ENCODE peak calls at places on chromosomes 2 and 18, in seven cellular contexts. One of them, this sample, is unnamed.

GRCh38 chr2:189222440-189222839 is 42.9 kb upstream of the COL5A2 start:
- DNase-seq in tibial nerve: no peak
- DNase-seq in suprapubic skin: no peak
- DNase-seq in NB4: no peak
- DNase-seq in lower leg skin: no peak
- DNase-seq in spleen: no peak
- DNase-seq in sigmoid colon: peak
- DNase-seq in this sample: no peak

GRCh38 chr2:127044165-127044718 is 62.7 kb downstream of the BIN1 start:
- DNase-seq in tibial nerve: no peak
- DNase-seq in suprapubic skin: no peak
- DNase-seq in sigmoid colon: peak
- DNase-seq in NB4: no peak
- DNase-seq in spleen: no peak
- DNase-seq in lower leg skin: no peak
- DNase-seq in this sample: no peak

GRCh38 chr2:207768168-207768890 is 1.4 kb downstream of the FZD5 start:
- DNase-seq in lower leg skin: no peak
- DNase-seq in suprapubic skin: peak
- DNase-seq in spleen: peak
- DNase-seq in NB4: no peak
- DNase-seq in tibial nerve: no peak
- DNase-seq in sigmoid colon: peak
- DNase-seq in this sample: peak

GRCh38 chr18:37450434-37451133 is 115.0 kb downstream of the CELF4 start:
- DNase-seq in spleen: no peak
- DNase-seq in suprapubic skin: no peak
- DNase-seq in NB4: no peak
- DNase-seq in lower leg skin: no peak
- DNase-seq in tibial nerve: no peak
- DNase-seq in sigmoid colon: peak
- DNase-seq in this sample: no peak

GRCh38 chr2:196160101-196160500 is 11.3 kb downstream of the STK17B start:
- DNase-seq in NB4: peak
- DNase-seq in spleen: no peak
- DNase-seq in sigmoid colon: no peak
- DNase-seq in lower leg skin: peak
- DNase-seq in suprapubic skin: no peak
- DNase-seq in tibial nerve: peak
- DNase-seq in this sample: peak

GRCh38 chr2:23905155-23905554 is 21.8 kb downstream of the ATAD2B start:
- DNase-seq in suprapubic skin: no peak
- DNase-seq in NB4: peak
- DNase-seq in tibial nerve: no peak
- DNase-seq in sigmoid colon: no peak
- DNase-seq in spleen: no peak
- DNase-seq in lower leg skin: no peak
- DNase-seq in this sample: no peak

GRCh38 chr2:163347982-163348842 is 387.6 kb downstream of the FIGN start:
- DNase-seq in sigmoid colon: peak
- DNase-seq in tibial nerve: peak
- DNase-seq in NB4: peak
- DNase-seq in suprapubic skin: peak
- DNase-seq in lower leg skin: peak
- DNase-seq in spleen: peak
- DNase-seq in this sample: peak

GRCh38 chr2:161946489-161947107 is 127.4 kb downstream of the DPP4 start:
- DNase-seq in tibial nerve: no peak
- DNase-seq in NB4: peak
- DNase-seq in spleen: no peak
- DNase-seq in suprapubic skin: no peak
- DNase-seq in lower leg skin: no peak
- DNase-seq in sigmoid colon: no peak
- DNase-seq in this sample: no peak

GRCh38 chr2:242004902-242005230 is 135.3 kb downstream of the RTP5 start:
- DNase-seq in tibial nerve: no peak
- DNase-seq in sigmoid colon: no peak
- DNase-seq in suprapubic skin: peak
- DNase-seq in NB4: no peak
- DNase-seq in lower leg skin: no peak
- DNase-seq in spleen: no peak
- DNase-seq in this sample: no peak

GRCh38 chr2:10900216-10901109 is 11.3 kb upstream of the KCNF1 start:
- DNase-seq in spleen: no peak
- DNase-seq in lower leg skin: no peak
- DNase-seq in sigmoid colon: no peak
- DNase-seq in suprapubic skin: no peak
- DNase-seq in NB4: peak
- DNase-seq in tibial nerve: no peak
- DNase-seq in this sample: no peak

GRCh38 chr2:99350194-99350593 is 13.0 kb downstream of the EIF5B start:
- DNase-seq in suprapubic skin: no peak
- DNase-seq in NB4: no peak
- DNase-seq in tibial nerve: no peak
- DNase-seq in sigmoid colon: no peak
- DNase-seq in lower leg skin: no peak
- DNase-seq in spleen: no peak
- DNase-seq in this sample: no peak

GRCh38 chr2:142997254-142997653 is 119.8 kb downstream of the KYNU start:
- DNase-seq in spleen: no peak
- DNase-seq in tibial nerve: no peak
- DNase-seq in lower leg skin: no peak
- DNase-seq in suprapubic skin: no peak
- DNase-seq in sigmoid colon: no peak
- DNase-seq in NB4: no peak
- DNase-seq in this sample: no peak

GRCh38 chr18:610214-610928 is 13.6 kb downstream of the CLUL1 start:
- DNase-seq in suprapubic skin: no peak
- DNase-seq in lower leg skin: no peak
- DNase-seq in sigmoid colon: no peak
- DNase-seq in NB4: no peak
- DNase-seq in spleen: no peak
- DNase-seq in tibial nerve: no peak
- DNase-seq in this sample: peak

GRCh38 chr2:96205888-96206287 is 2.7 kb downstream of the STARD7 start:
- DNase-seq in NB4: no peak
- DNase-seq in suprapubic skin: no peak
- DNase-seq in lower leg skin: no peak
- DNase-seq in spleen: no peak
- DNase-seq in sigmoid colon: no peak
- DNase-seq in tibial nerve: no peak
- DNase-seq in this sample: no peak

GRCh38 chr2:96203130-96204028 is 5.2 kb downstream of the STARD7 start:
- DNase-seq in lower leg skin: no peak
- DNase-seq in spleen: no peak
- DNase-seq in sigmoid colon: no peak
- DNase-seq in NB4: no peak
- DNase-seq in tibial nerve: no peak
- DNase-seq in suprapubic skin: no peak
- DNase-seq in this sample: no peak

GRCh38 chr2:96205238-96205637 is 3.4 kb downstream of the STARD7 start:
- DNase-seq in tibial nerve: no peak
- DNase-seq in suprapubic skin: no peak
- DNase-seq in spleen: no peak
- DNase-seq in lower leg skin: peak
- DNase-seq in sigmoid colon: no peak
- DNase-seq in NB4: no peak
- DNase-seq in this sample: no peak

GRCh38 chr2:96207073-96207777 is 1.4 kb downstream of the STARD7 start:
- DNase-seq in lower leg skin: no peak
- DNase-seq in NB4: no peak
- DNase-seq in spleen: no peak
- DNase-seq in sigmoid colon: no peak
- DNase-seq in tibial nerve: no peak
- DNase-seq in suprapubic skin: no peak
- DNase-seq in this sample: no peak

DNA sequence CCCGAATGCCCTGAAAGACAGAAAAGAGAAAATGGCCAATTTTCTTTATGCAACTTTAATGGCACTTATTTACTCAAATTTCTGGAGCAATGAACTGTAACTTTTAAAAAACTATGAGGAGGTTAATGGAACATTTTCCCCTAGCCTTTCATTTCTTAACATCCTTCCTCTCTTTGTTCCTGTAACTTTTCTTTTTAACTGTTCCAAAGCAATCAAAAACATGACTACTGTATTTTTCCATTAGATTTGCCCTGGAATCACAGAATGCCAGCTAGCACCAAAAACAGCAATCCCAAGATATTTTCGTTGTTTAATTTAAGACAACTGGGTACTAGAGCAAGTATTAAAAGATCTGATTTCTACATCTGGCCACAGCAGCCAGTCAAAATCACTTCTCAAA is 3.8 kb downstream of the STARD7 start:
- DNase-seq in sigmoid colon: no peak
- DNase-seq in suprapubic skin: no peak
- DNase-seq in spleen: no peak
- DNase-seq in tibial nerve: no peak
- DNase-seq in NB4: no peak
- DNase-seq in lower leg skin: no peak
- DNase-seq in this sample: no peak
- H3K4me3 ChIP-seq in sigmoid colon: no peak
- H3K4me3 ChIP-seq in suprapubic skin: peak
- H3K4me3 ChIP-seq in spleen: no peak
- H3K4me3 ChIP-seq in tibial nerve: no peak
- H3K4me3 ChIP-seq in NB4: peak
- H3K4me3 ChIP-seq in lower leg skin: no peak
- H3K4me3 ChIP-seq in this sample: no peak

GRCh38 chr2:234494361-234495075 is 2.4 kb downstream of the ARL4C start:
- DNase-seq in NB4: no peak
- DNase-seq in sigmoid colon: peak
- DNase-seq in lower leg skin: no peak
- DNase-seq in suprapubic skin: no peak
- DNase-seq in spleen: no peak
- DNase-seq in tibial nerve: no peak
- DNase-seq in this sample: no peak
- TF ChIP-seq POLR2A in NB4: no peak
- TF ChIP-seq POLR2A in sigmoid colon: no peak
- TF ChIP-seq POLR2A in lower leg skin: no peak
- TF ChIP-seq POLR2A in suprapubic skin: no peak
- TF ChIP-seq POLR2A in spleen: no peak
- TF ChIP-seq POLR2A in tibial nerve: no peak
- TF ChIP-seq POLR2A in this sample: no peak

DNA sequence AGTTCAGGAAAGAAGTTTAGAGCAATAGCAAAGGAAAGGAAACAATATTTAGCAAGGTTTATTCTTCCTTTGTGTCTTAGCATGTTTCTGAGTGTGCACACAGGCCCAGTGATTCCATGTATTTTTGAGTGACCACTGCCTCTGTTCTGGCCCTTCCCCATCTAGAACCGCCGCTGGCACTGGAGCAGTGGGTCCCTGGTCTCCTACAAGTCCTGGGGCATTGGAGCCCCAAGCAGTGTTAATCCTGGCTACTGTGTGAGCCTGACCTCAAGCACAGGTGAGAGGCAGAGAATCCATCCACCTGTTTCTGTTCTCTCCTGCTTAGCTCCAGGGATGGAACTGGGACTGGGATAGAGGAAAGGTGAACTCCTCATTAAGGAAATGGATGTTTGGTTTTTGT is 2.4 kb downstream of the REG1A start:
- DNase-seq in spleen: no peak
- DNase-seq in NB4: no peak
- DNase-seq in tibial nerve: no peak
- DNase-seq in sigmoid colon: no peak
- DNase-seq in suprapubic skin: no peak
- DNase-seq in lower leg skin: no peak
- DNase-seq in this sample: no peak
- H3K4me3 ChIP-seq in spleen: no peak
- H3K4me3 ChIP-seq in NB4: no peak
- H3K4me3 ChIP-seq in tibial nerve: no peak
- H3K4me3 ChIP-seq in sigmoid colon: no peak
- H3K4me3 ChIP-seq in suprapubic skin: no peak
- H3K4me3 ChIP-seq in lower leg skin: no peak
- H3K4me3 ChIP-seq in this sample: no peak

GRCh38 chr2:38474058-38474457 is 97.0 kb upstream of the ATL2 start:
- DNase-seq in tibial nerve: no peak
- DNase-seq in spleen: no peak
- DNase-seq in NB4: no peak
- DNase-seq in lower leg skin: no peak
- DNase-seq in suprapubic skin: no peak
- DNase-seq in sigmoid colon: no peak
- DNase-seq in this sample: no peak
- TF ChIP-seq POLR2A in tibial nerve: no peak
- TF ChIP-seq POLR2A in spleen: no peak
- TF ChIP-seq POLR2A in NB4: no peak
- TF ChIP-seq POLR2A in lower leg skin: no peak
- TF ChIP-seq POLR2A in suprapubic skin: no peak
- TF ChIP-seq POLR2A in sigmoid colon: no peak
- TF ChIP-seq POLR2A in this sample: no peak

GRCh38 chr2:176156959-176157498 is at the start of gene HOXD3:
- DNase-seq in spleen: no peak
- DNase-seq in NB4: no peak
- DNase-seq in suprapubic skin: no peak
- DNase-seq in sigmoid colon: no peak
- DNase-seq in tibial nerve: no peak
- DNase-seq in lower leg skin: no peak
- DNase-seq in this sample: no peak

GRCh38 chr2:176158855-176159677 is 2.0 kb downstream of the HOXD3 start:
- DNase-seq in suprapubic skin: no peak
- DNase-seq in sigmoid colon: no peak
- DNase-seq in tibial nerve: no peak
- DNase-seq in NB4: no peak
- DNase-seq in lower leg skin: no peak
- DNase-seq in spleen: no peak
- DNase-seq in this sample: no peak

GRCh38 chr2:176158306-176158643 is 1.2 kb downstream of the HOXD3 start:
- DNase-seq in sigmoid colon: no peak
- DNase-seq in lower leg skin: no peak
- DNase-seq in spleen: no peak
- DNase-seq in tibial nerve: no peak
- DNase-seq in NB4: no peak
- DNase-seq in suprapubic skin: no peak
- DNase-seq in this sample: no peak

GRCh38 chr2:176156301-176156958 is 677 bp upstream of the HOXD3 start:
- DNase-seq in sigmoid colon: no peak
- DNase-seq in lower leg skin: no peak
- DNase-seq in NB4: no peak
- DNase-seq in suprapubic skin: no peak
- DNase-seq in spleen: no peak
- DNase-seq in tibial nerve: no peak
- DNase-seq in this sample: no peak

GRCh38 chr2:176157499-176158305 is 595 bp downstream of the HOXD3 start:
- DNase-seq in sigmoid colon: no peak
- DNase-seq in spleen: no peak
- DNase-seq in NB4: no peak
- DNase-seq in lower leg skin: no peak
- DNase-seq in tibial nerve: no peak
- DNase-seq in suprapubic skin: no peak
- DNase-seq in this sample: no peak
- H3K4me3 ChIP-seq in sigmoid colon: peak
- H3K4me3 ChIP-seq in spleen: peak
- H3K4me3 ChIP-seq in NB4: no peak
- H3K4me3 ChIP-seq in lower leg skin: no peak
- H3K4me3 ChIP-seq in tibial nerve: no peak
- H3K4me3 ChIP-seq in suprapubic skin: peak
- H3K4me3 ChIP-seq in this sample: peak